ENCODE peak calls at places on chromosomes 12 and 14, in eight cellular contexts. One of them, this sample, is unnamed.

GRCh38 chr14:90439874-90440442 is 43.1 kb downstream of the CALM1 start:
- DNase-seq in fibroblast of pulmonary artery: no peak
- DNase-seq in GM12865: no peak
- DNase-seq in mammary epithelial cell: peak
- DNase-seq in transverse colon: no peak
- DNase-seq in mesendoderm: no peak
- DNase-seq in heart right ventricle: no peak
- DNase-seq in cardiac muscle cell: peak
- DNase-seq in this sample: no peak

GRCh38 chr14:70168401-70168800 is 20.4 kb downstream of the SLC8A3 start:
- DNase-seq in fibroblast of pulmonary artery: no peak
- DNase-seq in GM12865: no peak
- DNase-seq in mammary epithelial cell: no peak
- DNase-seq in transverse colon: no peak
- DNase-seq in mesendoderm: no peak
- DNase-seq in heart right ventricle: no peak
- DNase-seq in cardiac muscle cell: no peak
- DNase-seq in this sample: no peak

GRCh38 chr12:19150273-19150895 is 20.9 kb downstream of the PLEKHA5 start:
- DNase-seq in fibroblast of pulmonary artery: peak
- DNase-seq in GM12865: peak
- DNase-seq in mammary epithelial cell: no peak
- DNase-seq in transverse colon: no peak
- DNase-seq in mesendoderm: no peak
- DNase-seq in heart right ventricle: peak
- DNase-seq in cardiac muscle cell: no peak
- DNase-seq in this sample: peak

GRCh38 chr14:22471545-22472121 is 117.4 kb downstream of the DAD1 start:
- DNase-seq in fibroblast of pulmonary artery: peak
- DNase-seq in GM12865: peak
- DNase-seq in mammary epithelial cell: peak
- DNase-seq in transverse colon: peak
- DNase-seq in mesendoderm: peak
- DNase-seq in heart right ventricle: no peak
- DNase-seq in cardiac muscle cell: peak
- DNase-seq in this sample: peak

GRCh38 chr12:50647479-50647878 is 116.4 kb upstream of the ATF1 start:
- DNase-seq in fibroblast of pulmonary artery: peak
- DNase-seq in GM12865: no peak
- DNase-seq in mammary epithelial cell: peak
- DNase-seq in transverse colon: no peak
- DNase-seq in mesendoderm: peak
- DNase-seq in heart right ventricle: no peak
- DNase-seq in cardiac muscle cell: no peak
- DNase-seq in this sample: no peak

GRCh38 chr14:57671021-57671420 is 177.4 kb upstream of the CCDC198 start:
- DNase-seq in fibroblast of pulmonary artery: no peak
- DNase-seq in GM12865: no peak
- DNase-seq in mammary epithelial cell: no peak
- DNase-seq in transverse colon: no peak
- DNase-seq in mesendoderm: no peak
- DNase-seq in heart right ventricle: no peak
- DNase-seq in cardiac muscle cell: no peak
- DNase-seq in this sample: no peak

GRCh38 chr12:51907864-51908425 is 641 bp downstream of the ACVRL1 start:
- DNase-seq in fibroblast of pulmonary artery: no peak
- DNase-seq in GM12865: no peak
- DNase-seq in mammary epithelial cell: no peak
- DNase-seq in transverse colon: no peak
- DNase-seq in mesendoderm: no peak
- DNase-seq in heart right ventricle: no peak
- DNase-seq in cardiac muscle cell: no peak
- DNase-seq in this sample: no peak

GRCh38 chr12:82216475-82216874 is 141.7 kb downstream of the CCDC59 start:
- DNase-seq in fibroblast of pulmonary artery: no peak
- DNase-seq in GM12865: no peak
- DNase-seq in mammary epithelial cell: no peak
- DNase-seq in transverse colon: no peak
- DNase-seq in mesendoderm: no peak
- DNase-seq in heart right ventricle: no peak
- DNase-seq in cardiac muscle cell: no peak
- DNase-seq in this sample: no peak

GRCh38 chr14:90645842-90646443 is 170.3 kb downstream of the TTC7B start:
- DNase-seq in fibroblast of pulmonary artery: peak
- DNase-seq in GM12865: no peak
- DNase-seq in mammary epithelial cell: peak
- DNase-seq in transverse colon: no peak
- DNase-seq in mesendoderm: peak
- DNase-seq in heart right ventricle: no peak
- DNase-seq in cardiac muscle cell: peak
- DNase-seq in this sample: peak

GRCh38 chr12:49288922-49289555 is 5.9 kb upstream of the PRPH start:
- DNase-seq in fibroblast of pulmonary artery: no peak
- DNase-seq in GM12865: no peak
- DNase-seq in mammary epithelial cell: peak
- DNase-seq in transverse colon: no peak
- DNase-seq in mesendoderm: no peak
- DNase-seq in heart right ventricle: no peak
- DNase-seq in cardiac muscle cell: no peak
- DNase-seq in this sample: no peak

GRCh38 chr14:45679852-45680251 is 426.9 kb upstream of the MIS18BP1 start:
- DNase-seq in fibroblast of pulmonary artery: peak
- DNase-seq in GM12865: no peak
- DNase-seq in mammary epithelial cell: peak
- DNase-seq in transverse colon: no peak
- DNase-seq in mesendoderm: peak
- DNase-seq in heart right ventricle: no peak
- DNase-seq in cardiac muscle cell: no peak
- DNase-seq in this sample: peak

GRCh38 chr12:61911113-61911512 is 349.1 kb upstream of the USP15 start:
- DNase-seq in fibroblast of pulmonary artery: no peak
- DNase-seq in GM12865: no peak
- DNase-seq in mammary epithelial cell: no peak
- DNase-seq in transverse colon: no peak
- DNase-seq in mesendoderm: no peak
- DNase-seq in heart right ventricle: no peak
- DNase-seq in cardiac muscle cell: no peak
- DNase-seq in this sample: no peak

GRCh38 chr12:2054091-2055018 is 1.6 kb downstream of the CACNA1C start:
- DNase-seq in fibroblast of pulmonary artery: no peak
- DNase-seq in GM12865: no peak
- DNase-seq in mammary epithelial cell: no peak
- DNase-seq in transverse colon: no peak
- DNase-seq in mesendoderm: no peak
- DNase-seq in heart right ventricle: no peak
- DNase-seq in cardiac muscle cell: peak
- DNase-seq in this sample: no peak

GRCh38 chr12:95385246-95385645 is 88.7 kb upstream of the METAP2 start:
- DNase-seq in fibroblast of pulmonary artery: peak
- DNase-seq in GM12865: no peak
- DNase-seq in mammary epithelial cell: peak
- DNase-seq in transverse colon: no peak
- DNase-seq in mesendoderm: peak
- DNase-seq in heart right ventricle: peak
- DNase-seq in cardiac muscle cell: no peak
- DNase-seq in this sample: peak

GRCh38 chr14:62168564-62169155 is 406.4 kb downstream of the SNAPC1 start:
- DNase-seq in fibroblast of pulmonary artery: no peak
- DNase-seq in GM12865: no peak
- DNase-seq in mammary epithelial cell: no peak
- DNase-seq in transverse colon: no peak
- DNase-seq in mesendoderm: peak
- DNase-seq in heart right ventricle: no peak
- DNase-seq in cardiac muscle cell: no peak
- DNase-seq in this sample: no peak

GRCh38 chr12:94714378-94714777 is 64.0 kb upstream of the TMCC3 start:
- DNase-seq in fibroblast of pulmonary artery: peak
- DNase-seq in GM12865: no peak
- DNase-seq in mammary epithelial cell: peak
- DNase-seq in transverse colon: no peak
- DNase-seq in mesendoderm: no peak
- DNase-seq in heart right ventricle: no peak
- DNase-seq in cardiac muscle cell: no peak
- DNase-seq in this sample: peak

GRCh38 chr14:63663428-63664142 is 21.9 kb upstream of the WDR89 start:
- DNase-seq in fibroblast of pulmonary artery: no peak
- DNase-seq in GM12865: peak
- DNase-seq in mammary epithelial cell: no peak
- DNase-seq in transverse colon: no peak
- DNase-seq in mesendoderm: peak
- DNase-seq in heart right ventricle: no peak
- DNase-seq in cardiac muscle cell: no peak
- DNase-seq in this sample: no peak

GRCh38 chr14:50225067-50225973 is 6.1 kb downstream of the SOS2 start:
- DNase-seq in fibroblast of pulmonary artery: peak
- DNase-seq in GM12865: no peak
- DNase-seq in mammary epithelial cell: peak
- DNase-seq in transverse colon: no peak
- DNase-seq in mesendoderm: no peak
- DNase-seq in heart right ventricle: peak
- DNase-seq in cardiac muscle cell: peak
- DNase-seq in this sample: no peak

GRCh38 chr12:108115123-108115745 is 13.9 kb upstream of the WSCD2 start:
- DNase-seq in fibroblast of pulmonary artery: no peak
- DNase-seq in GM12865: no peak
- DNase-seq in mammary epithelial cell: no peak
- DNase-seq in transverse colon: no peak
- DNase-seq in mesendoderm: no peak
- DNase-seq in heart right ventricle: no peak
- DNase-seq in cardiac muscle cell: no peak
- DNase-seq in this sample: no peak

GRCh38 chr12:4438834-4439596 is 6.6 kb downstream of the FGF6 start:
- DNase-seq in fibroblast of pulmonary artery: no peak
- DNase-seq in GM12865: peak
- DNase-seq in mammary epithelial cell: no peak
- DNase-seq in transverse colon: no peak
- DNase-seq in mesendoderm: no peak
- DNase-seq in heart right ventricle: no peak
- DNase-seq in cardiac muscle cell: no peak
- DNase-seq in this sample: no peak

GRCh38 chr14:64294672-64295413 is 672 bp upstream of the ESR2 start:
- DNase-seq in fibroblast of pulmonary artery: peak
- DNase-seq in GM12865: peak
- DNase-seq in mammary epithelial cell: peak
- DNase-seq in transverse colon: peak
- DNase-seq in mesendoderm: peak
- DNase-seq in heart right ventricle: peak
- DNase-seq in cardiac muscle cell: peak
- DNase-seq in this sample: peak

GRCh38 chr12:69527506-69528272 is 57.5 kb downstream of the FRS2 start:
- DNase-seq in fibroblast of pulmonary artery: peak
- DNase-seq in GM12865: no peak
- DNase-seq in mammary epithelial cell: peak
- DNase-seq in transverse colon: no peak
- DNase-seq in mesendoderm: no peak
- DNase-seq in heart right ventricle: no peak
- DNase-seq in cardiac muscle cell: no peak
- DNase-seq in this sample: no peak

GRCh38 chr14:54487771-54488170 is 1.0 kb downstream of the GMFB start:
- DNase-seq in fibroblast of pulmonary artery: peak
- DNase-seq in GM12865: no peak
- DNase-seq in mammary epithelial cell: peak
- DNase-seq in transverse colon: no peak
- DNase-seq in mesendoderm: peak
- DNase-seq in heart right ventricle: no peak
- DNase-seq in cardiac muscle cell: peak
- DNase-seq in this sample: peak

GRCh38 chr12:15193927-15194326 is 27.3 kb downstream of the RERG start:
- DNase-seq in fibroblast of pulmonary artery: no peak
- DNase-seq in GM12865: no peak
- DNase-seq in mammary epithelial cell: no peak
- DNase-seq in transverse colon: no peak
- DNase-seq in mesendoderm: no peak
- DNase-seq in heart right ventricle: no peak
- DNase-seq in cardiac muscle cell: no peak
- DNase-seq in this sample: no peak

GRCh38 chr14:56131865-56132830 is 13.9 kb downstream of the PELI2 start:
- DNase-seq in fibroblast of pulmonary artery: no peak
- DNase-seq in GM12865: no peak
- DNase-seq in mammary epithelial cell: no peak
- DNase-seq in transverse colon: no peak
- DNase-seq in mesendoderm: no peak
- DNase-seq in heart right ventricle: no peak
- DNase-seq in cardiac muscle cell: no peak
- DNase-seq in this sample: no peak

GRCh38 chr12:67651380-67651695 is 2.8 kb downstream of the DYRK2 start:
- DNase-seq in fibroblast of pulmonary artery: peak
- DNase-seq in GM12865: peak
- DNase-seq in mammary epithelial cell: peak
- DNase-seq in transverse colon: peak
- DNase-seq in mesendoderm: peak
- DNase-seq in heart right ventricle: no peak
- DNase-seq in cardiac muscle cell: peak
- DNase-seq in this sample: peak
- H3K4me3 ChIP-seq in fibroblast of pulmonary artery: peak
- H3K4me3 ChIP-seq in GM12865: peak
- H3K4me3 ChIP-seq in mammary epithelial cell: no peak
- H3K4me3 ChIP-seq in transverse colon: no peak
- H3K4me3 ChIP-seq in mesendoderm: no peak
- H3K4me3 ChIP-seq in heart right ventricle: peak
- H3K4me3 ChIP-seq in cardiac muscle cell: peak
- H3K4me3 ChIP-seq in this sample: peak

DNA sequence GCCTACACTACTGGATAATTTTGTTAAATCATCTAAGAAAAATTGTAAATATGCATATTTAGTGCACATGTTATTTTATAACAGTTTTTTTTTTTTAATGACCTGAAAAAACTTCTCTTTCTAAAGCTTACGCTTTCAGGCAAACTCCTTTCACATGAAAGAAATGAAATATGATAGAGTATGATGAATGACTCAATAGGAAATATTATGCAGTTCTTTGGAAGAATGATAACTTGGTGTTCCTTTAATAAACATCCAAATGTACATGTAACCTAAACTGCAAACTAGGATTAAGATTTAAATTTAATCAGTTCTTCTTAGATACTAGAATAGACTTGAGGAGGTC is 136.6 kb downstream of the FGD4 start:
- DNase-seq in fibroblast of pulmonary artery: no peak
- DNase-seq in GM12865: no peak
- DNase-seq in mammary epithelial cell: no peak
- DNase-seq in transverse colon: no peak
- DNase-seq in mesendoderm: no peak
- DNase-seq in heart right ventricle: no peak
- DNase-seq in cardiac muscle cell: no peak
- DNase-seq in this sample: no peak
- H3K4me3 ChIP-seq in fibroblast of pulmonary artery: peak
- H3K4me3 ChIP-seq in GM12865: no peak
- H3K4me3 ChIP-seq in mammary epithelial cell: no peak
- H3K4me3 ChIP-seq in transverse colon: no peak
- H3K4me3 ChIP-seq in mesendoderm: no peak
- H3K4me3 ChIP-seq in heart right ventricle: peak
- H3K4me3 ChIP-seq in cardiac muscle cell: no peak
- H3K4me3 ChIP-seq in this sample: no peak

GRCh38 chr14:68970096-68970612 is 8.9 kb downstream of the ACTN1 start:
- DNase-seq in fibroblast of pulmonary artery: no peak
- DNase-seq in GM12865: no peak
- DNase-seq in mammary epithelial cell: no peak
- DNase-seq in transverse colon: no peak
- DNase-seq in mesendoderm: peak
- DNase-seq in heart right ventricle: no peak
- DNase-seq in cardiac muscle cell: no peak
- DNase-seq in this sample: no peak
- H3K4me3 ChIP-seq in fibroblast of pulmonary artery: no peak
- H3K4me3 ChIP-seq in GM12865: no peak
- H3K4me3 ChIP-seq in mammary epithelial cell: no peak
- H3K4me3 ChIP-seq in transverse colon: no peak
- H3K4me3 ChIP-seq in mesendoderm: no peak
- H3K4me3 ChIP-seq in heart right ventricle: no peak
- H3K4me3 ChIP-seq in cardiac muscle cell: no peak
- H3K4me3 ChIP-seq in this sample: no peak

GRCh38 chr12:131794061-131794460 is 34.1 kb upstream of the MMP17 start:
- DNase-seq in fibroblast of pulmonary artery: no peak
- DNase-seq in GM12865: no peak
- DNase-seq in mammary epithelial cell: no peak
- DNase-seq in transverse colon: no peak
- DNase-seq in mesendoderm: no peak
- DNase-seq in heart right ventricle: no peak
- DNase-seq in cardiac muscle cell: no peak
- DNase-seq in this sample: no peak
- H3K4me3 ChIP-seq in fibroblast of pulmonary artery: no peak
- H3K4me3 ChIP-seq in GM12865: no peak
- H3K4me3 ChIP-seq in mammary epithelial cell: no peak
- H3K4me3 ChIP-seq in transverse colon: no peak
- H3K4me3 ChIP-seq in mesendoderm: no peak
- H3K4me3 ChIP-seq in heart right ventricle: no peak
- H3K4me3 ChIP-seq in cardiac muscle cell: no peak
- H3K4me3 ChIP-seq in this sample: no peak

This sample was measured in SJCRH30.